ENCODE peak calls at places on chromosomes 13 and 19, in six cellular contexts. One of them, this sample, is unnamed.

GRCh38 chr13:89554801-89555200 is 1792.7 kb upstream of the MIR17HG start:
- DNase-seq in suprapubic skin: no peak
- DNase-seq in HCT116: no peak
- DNase-seq in stomach: no peak
- DNase-seq in esophagus muscularis mucosa: no peak
- DNase-seq in breast epithelium: no peak
- DNase-seq in this sample: no peak

GRCh38 chr19:38792250-38793111 is 3.5 kb downstream of the LGALS7B start:
- DNase-seq in HCT116: no peak
- DNase-seq in esophagus muscularis mucosa: no peak
- DNase-seq in suprapubic skin: peak
- DNase-seq in stomach: peak
- DNase-seq in breast epithelium: no peak
- DNase-seq in this sample: peak

GRCh38 chr13:20141238-20142018 is 19.4 kb downstream of the GJA3 start:
- DNase-seq in breast epithelium: no peak
- DNase-seq in suprapubic skin: no peak
- DNase-seq in esophagus muscularis mucosa: no peak
- DNase-seq in stomach: no peak
- DNase-seq in HCT116: no peak
- DNase-seq in this sample: no peak

GRCh38 chr13:39616087-39616694 is 13.2 kb upstream of the LHFPL6 start:
- DNase-seq in breast epithelium: no peak
- DNase-seq in HCT116: peak
- DNase-seq in suprapubic skin: no peak
- DNase-seq in stomach: no peak
- DNase-seq in esophagus muscularis mucosa: no peak
- DNase-seq in this sample: peak

GRCh38 chr13:28489536-28489935 is 5.4 kb downstream of the FLT1 start:
- DNase-seq in esophagus muscularis mucosa: peak
- DNase-seq in HCT116: no peak
- DNase-seq in suprapubic skin: no peak
- DNase-seq in stomach: no peak
- DNase-seq in breast epithelium: no peak
- DNase-seq in this sample: no peak

GRCh38 chr13:112450567-112451240 is 74.5 kb downstream of the SPACA7 start:
- DNase-seq in suprapubic skin: no peak
- DNase-seq in breast epithelium: no peak
- DNase-seq in stomach: peak
- DNase-seq in esophagus muscularis mucosa: peak
- DNase-seq in HCT116: no peak
- DNase-seq in this sample: no peak

GRCh38 chr13:98155475-98156111 is 12.7 kb downstream of the FARP1 start:
- DNase-seq in suprapubic skin: no peak
- DNase-seq in breast epithelium: no peak
- DNase-seq in HCT116: no peak
- DNase-seq in esophagus muscularis mucosa: peak
- DNase-seq in stomach: no peak
- DNase-seq in this sample: no peak

GRCh38 chr13:78323848-78324247 is 279.5 kb downstream of the POU4F1 start:
- DNase-seq in esophagus muscularis mucosa: no peak
- DNase-seq in breast epithelium: no peak
- DNase-seq in stomach: no peak
- DNase-seq in suprapubic skin: no peak
- DNase-seq in HCT116: no peak
- DNase-seq in this sample: no peak

GRCh38 chr13:61110804-61111203 is 304.8 kb downstream of the PCDH20 start:
- DNase-seq in suprapubic skin: no peak
- DNase-seq in breast epithelium: no peak
- DNase-seq in HCT116: no peak
- DNase-seq in stomach: no peak
- DNase-seq in esophagus muscularis mucosa: no peak
- DNase-seq in this sample: no peak

GRCh38 chr19:19006213-19006612 is 27.1 kb downstream of the SUGP2 start:
- DNase-seq in esophagus muscularis mucosa: no peak
- DNase-seq in breast epithelium: no peak
- DNase-seq in stomach: no peak
- DNase-seq in HCT116: no peak
- DNase-seq in suprapubic skin: no peak
- DNase-seq in this sample: no peak

GRCh38 chr13:112963641-112964040 is 5.4 kb upstream of the MCF2L start:
- DNase-seq in esophagus muscularis mucosa: no peak
- DNase-seq in HCT116: no peak
- DNase-seq in breast epithelium: no peak
- DNase-seq in suprapubic skin: peak
- DNase-seq in stomach: no peak
- DNase-seq in this sample: no peak

GRCh38 chr13:97295279-97296182 is 73.4 kb downstream of the MBNL2 start:
- DNase-seq in suprapubic skin: no peak
- DNase-seq in stomach: no peak
- DNase-seq in esophagus muscularis mucosa: no peak
- DNase-seq in HCT116: no peak
- DNase-seq in breast epithelium: no peak
- DNase-seq in this sample: no peak

DNA sequence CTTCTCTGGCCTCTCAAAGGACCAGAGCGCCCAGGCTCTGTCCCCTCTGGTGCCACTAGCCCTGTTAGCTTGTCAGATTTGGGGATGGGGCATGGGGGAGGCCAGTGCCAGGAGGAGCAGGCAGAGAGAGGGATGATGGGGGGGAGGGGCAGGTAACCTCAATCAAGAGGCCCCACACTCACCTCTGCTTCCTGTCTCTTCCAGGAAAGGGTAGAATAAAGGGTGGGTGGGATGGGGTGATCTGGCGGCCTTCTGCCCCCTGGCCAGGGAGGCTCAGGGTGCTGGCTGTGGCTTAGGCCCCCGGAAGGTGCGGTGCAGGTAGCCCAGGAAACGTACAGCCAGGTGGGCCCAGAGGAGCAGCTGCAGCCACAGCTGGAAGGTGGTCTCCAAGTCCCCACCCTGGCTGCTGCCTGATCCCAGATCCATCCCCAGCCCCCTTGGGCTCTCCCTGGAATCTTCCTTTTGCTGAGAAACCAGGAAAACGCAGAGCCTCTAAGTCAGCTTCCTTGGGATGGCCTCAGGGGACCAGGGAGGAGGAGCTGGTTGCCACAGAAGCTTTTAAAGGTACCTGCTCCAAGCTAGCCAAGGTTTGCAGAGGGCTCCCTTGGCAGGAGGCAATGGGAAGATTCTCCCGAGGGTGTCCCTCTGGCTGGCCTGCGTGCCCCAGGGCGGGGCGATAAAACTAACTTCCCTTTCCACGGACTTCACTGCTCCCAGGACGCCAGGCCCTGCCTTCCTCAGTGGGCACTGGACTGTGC is 5.3 kb downstream of the PRKACA start:
- DNase-seq in HCT116: no peak
- DNase-seq in suprapubic skin: peak
- DNase-seq in breast epithelium: no peak
- DNase-seq in esophagus muscularis mucosa: no peak
- DNase-seq in stomach: no peak
- DNase-seq in this sample: peak
- H3K4me3 ChIP-seq in HCT116: peak
- H3K4me3 ChIP-seq in suprapubic skin: peak
- H3K4me3 ChIP-seq in breast epithelium: peak
- H3K4me3 ChIP-seq in esophagus muscularis mucosa: peak
- H3K4me3 ChIP-seq in stomach: no peak
- H3K4me3 ChIP-seq in this sample: peak

GRCh38 chr13:99871249-99871898 is 100.2 kb downstream of the ZIC5 start:
- DNase-seq in breast epithelium: no peak
- DNase-seq in esophagus muscularis mucosa: no peak
- DNase-seq in stomach: no peak
- DNase-seq in HCT116: no peak
- DNase-seq in suprapubic skin: no peak
- DNase-seq in this sample: no peak

GRCh38 chr13:99867535-99868271 is 103.9 kb downstream of the ZIC5 start:
- DNase-seq in esophagus muscularis mucosa: peak
- DNase-seq in suprapubic skin: no peak
- DNase-seq in stomach: no peak
- DNase-seq in breast epithelium: no peak
- DNase-seq in HCT116: no peak
- DNase-seq in this sample: no peak

GRCh38 chr13:99868767-99869166 is 102.8 kb downstream of the ZIC5 start:
- DNase-seq in suprapubic skin: no peak
- DNase-seq in HCT116: no peak
- DNase-seq in esophagus muscularis mucosa: no peak
- DNase-seq in breast epithelium: no peak
- DNase-seq in stomach: no peak
- DNase-seq in this sample: no peak

GRCh38 chr13:99870541-99870940 is 101.0 kb downstream of the ZIC5 start:
- DNase-seq in esophagus muscularis mucosa: no peak
- DNase-seq in breast epithelium: no peak
- DNase-seq in HCT116: no peak
- DNase-seq in stomach: no peak
- DNase-seq in suprapubic skin: no peak
- DNase-seq in this sample: no peak

DNA sequence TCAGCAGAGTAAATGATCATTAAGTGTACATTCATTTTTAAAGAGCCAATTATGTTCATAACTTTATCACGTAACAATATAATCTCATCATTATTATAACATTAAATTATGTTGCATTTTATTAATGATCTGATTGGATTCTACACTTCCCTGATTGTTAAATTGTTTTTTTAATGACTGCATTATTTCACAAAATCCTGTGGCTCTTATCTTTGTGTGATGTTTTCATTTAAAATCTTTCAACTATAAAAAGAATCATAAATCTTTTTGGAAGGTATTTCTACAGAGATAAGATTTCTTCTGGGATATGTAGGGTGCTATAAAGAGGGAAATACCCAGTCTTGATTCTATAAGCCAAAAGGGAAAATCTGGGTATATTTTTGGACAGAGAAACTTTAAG is 101.7 kb downstream of the ZIC5 start:
- DNase-seq in breast epithelium: no peak
- DNase-seq in suprapubic skin: no peak
- DNase-seq in esophagus muscularis mucosa: no peak
- DNase-seq in stomach: no peak
- DNase-seq in HCT116: no peak
- DNase-seq in this sample: no peak
- TF ChIP-seq POLR2AphosphoS5 in breast epithelium: no peak
- TF ChIP-seq POLR2AphosphoS5 in suprapubic skin: no peak
- TF ChIP-seq POLR2AphosphoS5 in esophagus muscularis mucosa: no peak
- TF ChIP-seq POLR2AphosphoS5 in stomach: no peak
- TF ChIP-seq POLR2AphosphoS5 in HCT116: no peak
- TF ChIP-seq POLR2AphosphoS5 in this sample: no peak

GRCh38 chr13:114145722-114146121 is 13.3 kb upstream of the RASA3 start:
- DNase-seq in breast epithelium: no peak
- DNase-seq in esophagus muscularis mucosa: no peak
- DNase-seq in suprapubic skin: peak
- DNase-seq in stomach: no peak
- DNase-seq in HCT116: no peak
- DNase-seq in this sample: no peak
- H3K4me3 ChIP-seq in breast epithelium: no peak
- H3K4me3 ChIP-seq in esophagus muscularis mucosa: no peak
- H3K4me3 ChIP-seq in suprapubic skin: no peak
- H3K4me3 ChIP-seq in stomach: no peak
- H3K4me3 ChIP-seq in HCT116: no peak
- H3K4me3 ChIP-seq in this sample: no peak

DNA sequence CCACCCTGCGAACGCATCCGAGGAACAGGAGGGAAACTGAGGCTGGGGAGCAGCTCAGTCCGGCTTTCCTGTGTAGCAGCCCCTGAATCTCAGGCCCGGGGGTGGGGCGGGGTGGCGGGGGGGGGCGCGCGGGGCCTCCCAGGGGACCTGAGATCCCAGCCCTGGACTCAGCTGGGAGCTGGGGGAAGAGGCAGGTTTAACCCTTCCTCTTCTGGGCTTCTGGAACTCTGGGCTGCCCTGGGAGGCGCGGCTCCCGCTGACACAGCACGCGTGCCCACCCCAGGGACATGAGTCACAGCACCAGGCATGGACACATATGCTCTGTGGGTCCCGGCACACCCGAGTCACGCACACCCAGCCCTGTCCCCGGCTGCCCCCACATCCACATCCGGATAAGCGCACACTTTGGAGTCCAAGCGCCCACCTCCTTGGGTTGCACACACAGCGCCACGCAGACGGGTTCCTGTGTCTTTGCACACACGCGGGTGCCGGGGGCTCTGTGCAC is 3.5 kb upstream of the CIRBP start:
- DNase-seq in HCT116: no peak
- DNase-seq in stomach: no peak
- DNase-seq in breast epithelium: no peak
- DNase-seq in suprapubic skin: peak
- DNase-seq in esophagus muscularis mucosa: no peak
- DNase-seq in this sample: no peak
- TF ChIP-seq POLR2AphosphoS5 in HCT116: no peak
- TF ChIP-seq POLR2AphosphoS5 in stomach: peak
- TF ChIP-seq POLR2AphosphoS5 in breast epithelium: no peak
- TF ChIP-seq POLR2AphosphoS5 in suprapubic skin: no peak
- TF ChIP-seq POLR2AphosphoS5 in esophagus muscularis mucosa: no peak
- TF ChIP-seq POLR2AphosphoS5 in this sample: no peak

DNA sequence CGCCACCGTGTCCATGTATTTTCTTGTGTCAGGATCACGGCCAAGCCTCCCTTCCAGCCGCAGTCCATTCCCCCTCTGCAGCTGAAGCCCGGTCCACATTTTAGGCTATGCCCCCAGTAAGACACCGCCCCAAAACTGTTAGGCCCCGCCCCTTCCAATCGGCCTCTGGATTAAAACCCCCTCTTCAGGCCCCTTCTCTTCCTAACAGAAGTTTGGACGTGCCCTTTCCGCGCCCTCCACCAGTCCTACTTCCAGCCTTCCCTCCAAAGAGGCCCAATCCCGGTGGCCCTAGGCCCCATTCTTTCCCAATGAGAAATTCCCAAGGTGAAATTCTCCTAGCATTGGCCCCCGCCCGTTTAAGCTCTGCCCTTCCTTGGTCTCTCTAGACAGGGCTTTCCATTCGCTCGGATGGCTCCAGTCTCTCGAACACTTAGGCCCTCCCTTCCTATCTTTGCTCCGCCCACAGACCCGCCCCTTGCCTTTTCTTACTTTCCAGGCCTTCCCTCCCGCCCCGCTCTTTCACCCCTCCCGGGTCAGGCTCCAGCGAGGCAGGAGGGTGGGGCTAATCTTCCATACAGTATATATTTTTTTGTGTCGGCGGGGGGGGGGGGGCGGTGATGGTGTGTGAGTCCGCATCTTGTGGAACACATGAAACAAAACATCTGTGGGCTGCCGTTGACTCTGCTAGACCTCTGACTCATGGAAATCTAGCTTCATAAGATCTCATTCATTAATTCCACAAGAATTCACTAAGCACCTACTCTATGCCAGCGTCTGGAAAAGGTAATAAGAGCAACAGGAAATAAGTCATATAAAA is 13.6 kb downstream of the LTBP4 start:
- DNase-seq in HCT116: peak
- DNase-seq in stomach: peak
- DNase-seq in breast epithelium: no peak
- DNase-seq in esophagus muscularis mucosa: no peak
- DNase-seq in suprapubic skin: peak
- DNase-seq in this sample: peak
- H3K4me3 ChIP-seq in HCT116: peak
- H3K4me3 ChIP-seq in stomach: peak
- H3K4me3 ChIP-seq in breast epithelium: peak
- H3K4me3 ChIP-seq in esophagus muscularis mucosa: peak
- H3K4me3 ChIP-seq in suprapubic skin: peak
- H3K4me3 ChIP-seq in this sample: peak